ENCODE peak calls at places on chromosome 4, in four cellular contexts. B is GM12878, X is HepG2, P is H1. F is an unnamed sample.

GRCh38 chr4:154332681-154333421 is 158.7 kb downstream of the DCHS2 start:
- DNase-seq in X (no peak), B (peak), P (peak), F (no peak)

GRCh38 chr4:151434183-151434860 is 25.3 kb downstream of the FHIP1A start:
- DNase-seq in B (no peak), X (no peak), P (no peak), F (no peak)

GRCh38 chr4:6502147-6502546 is 29.7 kb upstream of the PPP2R2C start:
- DNase-seq in X (no peak), P (no peak), B (peak), F (no peak)

GRCh38 chr4:32858971-32859370 is 2138.8 kb downstream of the PCDH7 start:
- DNase-seq in B (no peak), X (no peak), P (no peak), F (no peak)

GRCh38 chr4:48228887-48229462 is 40.7 kb downstream of the TEC start:
- DNase-seq in X (no peak), P (no peak), B (no peak), F (no peak)

GRCh38 chr4:34723606-34724005 is 1520.7 kb downstream of the ARAP2 start:
- DNase-seq in P (no peak), X (no peak), B (no peak), F (no peak)

GRCh38 chr4:78059938-78060337 is 2.8 kb downstream of the FRAS1 start:
- DNase-seq in B (no peak), X (no peak), P (no peak), F (no peak)

GRCh38 chr4:111798840-111799239 is 346.4 kb upstream of the FAM241A start:
- DNase-seq in P (no peak), B (no peak), X (no peak), F (no peak)

GRCh38 chr4:15893967-15894366 is 44.6 kb downstream of the FGFBP1 start:
- DNase-seq in X (no peak), P (no peak), B (no peak), F (no peak)

GRCh38 chr4:81724925-81725329 is 253.2 kb upstream of the RASGEF1B start:
- DNase-seq in B (peak), X (peak), P (no peak), F (no peak)

GRCh38 chr4:150862829-150863228 is 152.3 kb downstream of the LRBA start:
- DNase-seq in B (no peak), P (no peak), X (no peak), F (no peak)

GRCh38 chr4:25532579-25532978 is 123.1 kb upstream of the SLC34A2 start:
- DNase-seq in X (no peak), P (no peak), B (no peak), F (no peak)

GRCh38 chr4:1177274-1178141 is 5.1 kb upstream of the SPON2 start:
- DNase-seq in B (no peak), X (peak), P (no peak), F (no peak)

GRCh38 chr4:10128761-10129160 is 12.2 kb upstream of the WDR1 start:
- DNase-seq in B (no peak), X (no peak), P (no peak), F (no peak)

GRCh38 chr4:24853142-24853541 is 57.8 kb downstream of the SOD3 start:
- DNase-seq in X (peak), P (no peak), B (no peak), F (no peak)

GRCh38 chr4:76996445-76996844 is 46.9 kb downstream of the SEPTIN11 start:
- DNase-seq in P (no peak), X (no peak), B (no peak), F (no peak)

GRCh38 chr4:123444298-123444731 is 47.7 kb downstream of the SPRY1 start:
- DNase-seq in B (peak), X (peak), P (peak), F (peak)

GRCh38 chr4:138562544-138562961 is 320.4 kb upstream of the SLC7A11 start:
- DNase-seq in X (no peak), B (peak), P (no peak), F (no peak)

GRCh38 chr4:11427201-11427996 is 1.3 kb downstream of the HS3ST1 start:
- DNase-seq in X (no peak), B (no peak), P (no peak), F (no peak)

GRCh38 chr4:166458756-166459155 is 585.7 kb downstream of the TLL1 start:
- DNase-seq in P (no peak), X (no peak), B (no peak), F (no peak)

GRCh38 chr4:20331642-20332041 is 79.9 kb downstream of the SLIT2 start:
- DNase-seq in X (no peak), P (no peak), B (no peak), F (no peak)

GRCh38 chr4:98181815-98182214 is 38.5 kb upstream of the STPG2 start:
- DNase-seq in P (no peak), X (no peak), B (no peak), F (no peak)

GRCh38 chr4:176277162-176277904 is 8.3 kb upstream of the ASB5 start:
- DNase-seq in P (peak), X (peak), B (no peak), F (peak)

GRCh38 chr4:17284323-17285175 is 227.3 kb downstream of the QDPR start:
- DNase-seq in P (no peak), X (no peak), B (no peak), F (no peak)
- TF ChIP-seq SUZ12 in P (no peak), X (no peak), B (no peak), F (no peak)

GRCh38 chr4:147791870-147792269 is 60.0 kb downstream of the ARHGAP10 start:
- DNase-seq in B (no peak), X (no peak), P (no peak), F (no peak)

GRCh38 chr4:147790412-147790811 is 58.5 kb downstream of the ARHGAP10 start:
- DNase-seq in X (no peak), P (no peak), B (no peak), F (no peak)

GRCh38 chr4:147789596-147789995 is 57.7 kb downstream of the ARHGAP10 start:
- DNase-seq in X (no peak), P (no peak), B (no peak), F (no peak)

GRCh38 chr4:147793569-147793968 is 61.7 kb downstream of the ARHGAP10 start:
- DNase-seq in P (no peak), X (no peak), B (no peak), F (no peak)

GRCh38 chr4:147791341-147791740 is 59.5 kb downstream of the ARHGAP10 start:
- DNase-seq in B (no peak), P (no peak), X (no peak), F (no peak)
- H3K4me3 ChIP-seq in B (no peak), P (no peak), X (no peak), F (no peak)

DNA sequence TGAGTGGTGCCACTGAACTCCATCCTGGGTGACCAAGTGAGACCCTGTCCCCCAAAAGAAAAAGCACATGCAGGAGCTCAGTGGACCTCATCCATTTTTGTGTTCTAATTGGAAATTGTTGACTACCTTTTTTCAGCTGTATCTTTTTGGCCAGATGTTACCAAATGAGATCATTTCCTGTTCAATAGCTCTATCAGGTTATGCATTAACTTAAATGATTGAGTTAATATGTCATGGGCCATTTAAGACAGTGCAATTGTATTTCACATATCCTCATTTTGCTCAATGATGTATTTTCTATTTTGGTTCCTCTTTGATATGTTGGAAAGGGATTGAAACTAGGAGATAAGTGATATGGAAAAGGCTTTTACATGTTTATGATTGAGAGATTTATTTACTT is 26.2 kb upstream of the RHOH start:
- DNase-seq in B (no peak), X (no peak), P (no peak), F (no peak)
- TF ChIP-seq SUZ12 in B (no peak), X (no peak), P (no peak), F (no peak)

GRCh38 chr4:140571620-140572019 is 2.9 kb upstream of the UCP1 start:
- DNase-seq in P (no peak), X (no peak), B (no peak), F (no peak)

GRCh38 chr4:140568507-140569306 is at the start of gene UCP1:
- DNase-seq in P (no peak), X (peak), B (no peak), F (no peak)

GRCh38 chr4:140567722-140568121 is 1.0 kb downstream of the UCP1 start:
- DNase-seq in P (no peak), B (no peak), X (no peak), F (no peak)

GRCh38 chr4:140569307-140569638 is 512 bp upstream of the UCP1 start:
- DNase-seq in B (no peak), P (no peak), X (no peak), F (no peak)
- H3K4me3 ChIP-seq in B (no peak), P (peak), X (peak), F (peak)

F was measured in NT2/D1.